ENCODE peak calls at places on chromosomes 6 and 20, in five cellular contexts. P, D, L, W and O are unnamed samples.

GRCh38 chr20:10618611-10619245 is 55.1 kb downstream of the JAG1 start:
- DNase-seq in P (no peak), W (no peak), L (no peak), D (no peak), O (no peak)

GRCh38 chr20:37920270-37920669 is 17.3 kb downstream of the VSTM2L start:
- DNase-seq in P (no peak), L (no peak), D (no peak), W (no peak), O (no peak)

GRCh38 chr20:1973921-1974440 is 19.9 kb downstream of the PDYN start:
- DNase-seq in W (no peak), D (no peak), P (no peak), L (no peak), O (no peak)

GRCh38 chr6:51959744-51960383 is 127.5 kb downstream of the PKHD1 start:
- DNase-seq in L (peak), P (peak), D (peak), W (peak), O (peak)

GRCh38 chr6:12483712-12484111 is 193.6 kb downstream of the EDN1 start:
- DNase-seq in D (peak), L (no peak), P (peak), W (peak), O (no peak)

GRCh38 chr6:1422290-1422689 is 32.9 kb downstream of the FOXF2 start:
- DNase-seq in P (no peak), L (no peak), D (no peak), W (no peak), O (no peak)

GRCh38 chr20:58209652-58210397 is 18.6 kb downstream of the ANKRD60 start:
- DNase-seq in L (peak), P (peak), D (peak), W (peak), O (peak)

GRCh38 chr20:32467506-32468312 is 109.6 kb downstream of the ASXL1 start:
- DNase-seq in W (no peak), P (no peak), L (no peak), D (no peak), O (peak)

GRCh38 chr6:118784641-118785164 is 109.2 kb upstream of the ASF1A start:
- DNase-seq in P (peak), W (no peak), L (peak), D (no peak), O (no peak)

GRCh38 chr20:24949756-24950127 is 673 bp downstream of the CST7 start:
- DNase-seq in D (no peak), P (no peak), L (no peak), W (no peak), O (no peak)

GRCh38 chr20:50504231-50504823 is 5.9 kb upstream of the PTPN1 start:
- DNase-seq in W (no peak), D (no peak), L (no peak), P (peak), O (no peak)

GRCh38 chr6:2536451-2536850 is 214.3 kb downstream of the MYLK4 start:
- DNase-seq in D (no peak), W (no peak), P (no peak), L (no peak), O (no peak)

GRCh38 chr6:13267142-13267621 is 61.2 kb downstream of the TBC1D7 start:
- DNase-seq in L (no peak), D (no peak), W (no peak), P (peak), O (no peak)

GRCh38 chr20:49573900-49574416 is 6.0 kb upstream of the PTGIS start:
- DNase-seq in L (no peak), P (peak), W (no peak), D (no peak), O (peak)

GRCh38 chr6:17035257-17035757 is 66.5 kb upstream of the STMND1 start:
- DNase-seq in L (no peak), D (no peak), W (peak), P (no peak), O (no peak)

GRCh38 chr6:96948631-96949030 is 24.1 kb downstream of the KLHL32 start:
- DNase-seq in L (no peak), D (no peak), P (no peak), W (no peak), O (no peak)

GRCh38 chr6:13452346-13453171 is 34.8 kb downstream of the GFOD1 start:
- DNase-seq in P (peak), W (no peak), D (no peak), L (no peak), O (no peak)

GRCh38 chr6:19472850-19473249 is 364.3 kb upstream of the ID4 start:
- DNase-seq in D (no peak), P (peak), W (peak), L (no peak), O (no peak)

GRCh38 chr6:17341117-17341805 is 52.1 kb upstream of the CAP2 start:
- DNase-seq in L (no peak), P (no peak), D (no peak), W (no peak), O (no peak)

GRCh38 chr6:11712760-11713159 is 65.8 kb downstream of the ADTRP start:
- DNase-seq in W (peak), P (peak), L (no peak), D (no peak), O (peak)

GRCh38 chr6:122376246-122376645 is 23.2 kb upstream of the HSF2 start:
- DNase-seq in P (no peak), W (no peak), D (no peak), L (no peak), O (no peak)

GRCh38 chr6:133001040-133001570 is 186.7 kb downstream of the RPS12 start:
- DNase-seq in W (no peak), D (no peak), L (no peak), P (no peak), O (no peak)

GRCh38 chr6:45746046-45746445 is 269.6 kb downstream of the CLIC5 start:
- DNase-seq in D (peak), W (no peak), L (no peak), P (peak), O (no peak)

GRCh38 chr6:31814677-31815024 is 432 bp downstream of the HSPA1L start:
- DNase-seq in L (peak), D (peak), W (peak), P (peak), O (peak)

GRCh38 chr6:68876792-68877493 is 241.9 kb downstream of the ADGRB3 start:
- DNase-seq in P (peak), D (no peak), W (no peak), L (no peak), O (no peak)

GRCh38 chr6:107599043-107599442 is 109.1 kb downstream of the SOBP start:
- DNase-seq in L (no peak), D (no peak), W (no peak), P (no peak), O (no peak)

GRCh38 chr6:44606506-44606905 is 219.0 kb downstream of the CDC5L start:
- DNase-seq in L (no peak), D (no peak), P (peak), W (peak), O (no peak)

GRCh38 chr6:163902993-163903392 is 488.5 kb downstream of the QKI start:
- DNase-seq in W (no peak), L (no peak), D (no peak), P (no peak), O (no peak)
- TF ChIP-seq CTCF in W (no peak), L (no peak), D (no peak), P (no peak), O (no peak)

GRCh38 chr6:32971581-32972352 is 3.4 kb downstream of the BRD2 start:
- DNase-seq in D (peak), L (peak), P (peak), W (peak), O (peak)
- TF ChIP-seq CTCF in D (peak), L (no peak), P (no peak), W (peak), O (no peak)

GRCh38 chr20:59831901-59832240 is 101.6 kb downstream of the SYCP2 start:
- DNase-seq in D (no peak), W (no peak), P (no peak), L (no peak), O (no peak)

GRCh38 chr20:59828478-59829414 is 104.7 kb downstream of the SYCP2 start:
- DNase-seq in W (no peak), L (no peak), D (no peak), P (no peak), O (no peak)

GRCh38 chr20:59831024-59831900 is 102.2 kb downstream of the SYCP2 start:
- DNase-seq in P (no peak), D (no peak), W (no peak), L (no peak), O (no peak)

GRCh38 chr20:59829415-59830106 is 103.9 kb downstream of the SYCP2 start:
- DNase-seq in L (no peak), D (no peak), W (no peak), P (no peak), O (no peak)

GRCh38 chr20:59830107-59831023 is 103.1 kb downstream of the SYCP2 start:
- DNase-seq in P (no peak), D (no peak), W (no peak), L (no peak), O (no peak)
- TF ChIP-seq CTCF in P (no peak), D (no peak), W (no peak), L (no peak), O (no peak)

GRCh38 chr20:36120241-36120640 is 34.3 kb upstream of the EPB41L1 start:
- DNase-seq in W (no peak), P (no peak), D (no peak), L (no peak), O (no peak)

GRCh38 chr20:36121981-36122930 is 32.3 kb upstream of the EPB41L1 start:
- DNase-seq in W (peak), P (no peak), L (no peak), D (no peak), O (no peak)

GRCh38 chr20:36120991-36121390 is 33.5 kb upstream of the EPB41L1 start:
- DNase-seq in W (no peak), D (no peak), P (no peak), L (no peak), O (no peak)

GRCh38 chr20:36119537-36119936 is 35.0 kb upstream of the EPB41L1 start:
- DNase-seq in D (no peak), W (no peak), L (no peak), P (no peak), O (no peak)

DNA sequence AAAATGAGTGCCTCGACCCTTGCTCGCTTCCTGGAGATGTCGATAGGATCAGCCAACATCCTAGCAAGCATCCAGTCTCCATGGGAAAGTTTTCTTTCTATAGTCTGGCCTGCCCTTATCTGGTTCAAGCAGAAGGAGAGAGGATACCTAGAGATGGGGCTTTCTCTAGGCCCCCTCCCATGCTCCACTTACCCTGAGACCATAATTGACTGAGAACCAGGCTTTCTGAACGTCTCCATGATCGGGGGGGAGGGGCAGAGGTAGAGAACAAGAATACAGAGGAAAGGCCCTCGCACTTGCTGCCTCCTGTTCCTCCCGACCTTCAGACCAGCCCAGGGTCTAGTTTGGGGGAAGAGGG is 31.6 kb upstream of the EPB41L1 start:
- DNase-seq in D (no peak), L (no peak), W (no peak), P (no peak), O (no peak)
- TF ChIP-seq CTCF in D (no peak), L (no peak), W (no peak), P (no peak), O (no peak)

DNA sequence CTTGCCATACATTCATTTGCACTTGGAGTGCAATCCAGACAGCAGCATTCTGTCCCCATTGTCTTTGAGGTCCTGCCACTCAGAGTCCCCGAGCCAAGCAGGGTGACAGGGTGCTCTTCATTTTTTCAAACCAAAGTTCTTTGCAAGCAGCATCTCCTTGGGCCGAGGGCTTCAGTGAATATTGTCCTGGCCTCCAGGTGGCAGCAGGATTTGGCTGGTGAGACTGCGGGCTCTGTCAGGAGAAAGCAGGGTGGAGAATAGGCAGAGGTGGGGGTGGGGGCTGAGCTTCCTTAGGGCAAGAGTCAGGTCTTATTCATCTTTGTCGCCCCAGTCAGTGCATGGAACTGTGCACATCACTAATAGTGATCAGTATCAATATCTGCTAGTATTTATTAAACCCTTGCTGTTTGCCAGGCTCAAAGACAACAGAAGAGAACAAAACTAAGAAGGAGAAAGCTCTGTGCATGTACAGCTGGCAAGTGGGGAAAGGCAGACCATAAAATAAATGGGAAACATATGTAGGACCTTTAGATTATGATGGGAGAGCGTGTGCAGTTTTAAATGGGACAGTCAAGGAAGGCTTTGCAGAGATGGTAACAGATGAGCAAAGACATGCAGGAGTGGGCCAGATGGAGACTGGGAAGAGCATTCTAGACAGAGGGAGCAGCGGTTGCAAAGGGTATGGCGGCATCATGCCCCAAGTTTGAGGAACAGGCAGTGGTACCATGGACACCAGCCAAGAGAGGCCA is 260.2 kb downstream of the NRN1 start:
- DNase-seq in D (no peak), W (no peak), L (no peak), P (no peak), O (no peak)
- TF ChIP-seq CTCF in D (peak), W (no peak), L (peak), P (peak), O (no peak)